ENCODE peak calls at places on chromosomes 2 and 18, in six cellular contexts. One of them, this sample, is unnamed.

GRCh38 chr2:172000696-172001361 is 1.1 kb downstream of the METAP1D start:
- DNase-seq in neural crest cell: no peak
- DNase-seq in activated gamma-delta T cell: no peak
- DNase-seq in HEK293T: no peak
- DNase-seq in Right ventricle myocardium inferior: no peak
- DNase-seq in stimulated activated CD4-positive, alpha-beta T cell treated with anti-CD3 and anti-CD28 coated beads, Interleukin-4, amount 100 ng/mL, for 4 hours: no peak
- DNase-seq in this sample: no peak

GRCh38 chr2:3729055-3729448 is 25.7 kb downstream of the DCDC2C start:
- DNase-seq in stimulated activated CD4-positive, alpha-beta T cell treated with anti-CD3 and anti-CD28 coated beads, Interleukin-4, amount 100 ng/mL, for 4 hours: no peak
- DNase-seq in neural crest cell: no peak
- DNase-seq in HEK293T: no peak
- DNase-seq in activated gamma-delta T cell: no peak
- DNase-seq in Right ventricle myocardium inferior: no peak
- DNase-seq in this sample: no peak

GRCh38 chr2:165016772-165017411 is 61.6 kb upstream of the SLC38A11 start:
- DNase-seq in stimulated activated CD4-positive, alpha-beta T cell treated with anti-CD3 and anti-CD28 coated beads, Interleukin-4, amount 100 ng/mL, for 4 hours: no peak
- DNase-seq in Right ventricle myocardium inferior: no peak
- DNase-seq in HEK293T: peak; percentile 59
- DNase-seq in neural crest cell: peak; percentile 36
- DNase-seq in activated gamma-delta T cell: no peak
- DNase-seq in this sample: peak; percentile 63

GRCh38 chr18:55688066-55688465 is 100.1 kb upstream of the TCF4 start:
- DNase-seq in neural crest cell: no peak
- DNase-seq in HEK293T: no peak
- DNase-seq in Right ventricle myocardium inferior: no peak
- DNase-seq in stimulated activated CD4-positive, alpha-beta T cell treated with anti-CD3 and anti-CD28 coated beads, Interleukin-4, amount 100 ng/mL, for 4 hours: no peak
- DNase-seq in activated gamma-delta T cell: no peak
- DNase-seq in this sample: no peak

GRCh38 chr2:144500567-144500966 is 19.4 kb downstream of the ZEB2 start:
- DNase-seq in Right ventricle myocardium inferior: no peak
- DNase-seq in HEK293T: no peak
- DNase-seq in neural crest cell: no peak
- DNase-seq in stimulated activated CD4-positive, alpha-beta T cell treated with anti-CD3 and anti-CD28 coated beads, Interleukin-4, amount 100 ng/mL, for 4 hours: no peak
- DNase-seq in activated gamma-delta T cell: no peak
- DNase-seq in this sample: no peak

GRCh38 chr2:121014876-121015275 is 270.1 kb downstream of the TFCP2L1 start:
- DNase-seq in neural crest cell: no peak
- DNase-seq in activated gamma-delta T cell: no peak
- DNase-seq in Right ventricle myocardium inferior: no peak
- DNase-seq in HEK293T: no peak
- DNase-seq in stimulated activated CD4-positive, alpha-beta T cell treated with anti-CD3 and anti-CD28 coated beads, Interleukin-4, amount 100 ng/mL, for 4 hours: no peak
- DNase-seq in this sample: no peak

GRCh38 chr2:218756599-218757377 is 25.2 kb upstream of the CYP27A1 start:
- DNase-seq in HEK293T: no peak
- DNase-seq in neural crest cell: no peak
- DNase-seq in activated gamma-delta T cell: no peak
- DNase-seq in stimulated activated CD4-positive, alpha-beta T cell treated with anti-CD3 and anti-CD28 coated beads, Interleukin-4, amount 100 ng/mL, for 4 hours: no peak
- DNase-seq in Right ventricle myocardium inferior: no peak
- DNase-seq in this sample: no peak

GRCh38 chr2:160125828-160126227 is 63.4 kb upstream of the PLA2R1 start:
- DNase-seq in activated gamma-delta T cell: no peak
- DNase-seq in neural crest cell: no peak
- DNase-seq in HEK293T: no peak
- DNase-seq in stimulated activated CD4-positive, alpha-beta T cell treated with anti-CD3 and anti-CD28 coated beads, Interleukin-4, amount 100 ng/mL, for 4 hours: no peak
- DNase-seq in Right ventricle myocardium inferior: no peak
- DNase-seq in this sample: no peak

GRCh38 chr2:226623587-226624368 is 175.8 kb downstream of the IRS1 start:
- DNase-seq in stimulated activated CD4-positive, alpha-beta T cell treated with anti-CD3 and anti-CD28 coated beads, Interleukin-4, amount 100 ng/mL, for 4 hours: no peak
- DNase-seq in activated gamma-delta T cell: no peak
- DNase-seq in HEK293T: no peak
- DNase-seq in neural crest cell: no peak
- DNase-seq in Right ventricle myocardium inferior: no peak
- DNase-seq in this sample: peak; percentile 50

GRCh38 chr18:34704823-34705222 is 5.3 kb upstream of the DTNA start:
- DNase-seq in stimulated activated CD4-positive, alpha-beta T cell treated with anti-CD3 and anti-CD28 coated beads, Interleukin-4, amount 100 ng/mL, for 4 hours: no peak
- DNase-seq in Right ventricle myocardium inferior: no peak
- DNase-seq in neural crest cell: no peak
- DNase-seq in activated gamma-delta T cell: no peak
- DNase-seq in HEK293T: no peak
- DNase-seq in this sample: no peak

GRCh38 chr2:227939271-227940027 is 68.0 kb downstream of the DAW1 start:
- DNase-seq in Right ventricle myocardium inferior: no peak
- DNase-seq in activated gamma-delta T cell: no peak
- DNase-seq in stimulated activated CD4-positive, alpha-beta T cell treated with anti-CD3 and anti-CD28 coated beads, Interleukin-4, amount 100 ng/mL, for 4 hours: no peak
- DNase-seq in neural crest cell: peak; percentile 24
- DNase-seq in HEK293T: peak; percentile 50
- DNase-seq in this sample: peak; percentile 8

GRCh38 chr2:107738268-107738667 is 88.4 kb upstream of the RGPD4 start:
- DNase-seq in stimulated activated CD4-positive, alpha-beta T cell treated with anti-CD3 and anti-CD28 coated beads, Interleukin-4, amount 100 ng/mL, for 4 hours: no peak
- DNase-seq in Right ventricle myocardium inferior: no peak
- DNase-seq in activated gamma-delta T cell: no peak
- DNase-seq in HEK293T: no peak
- DNase-seq in neural crest cell: no peak
- DNase-seq in this sample: no peak

GRCh38 chr2:150885774-150886386 is 375.8 kb downstream of the RBM43 start:
- DNase-seq in HEK293T: no peak
- DNase-seq in neural crest cell: no peak
- DNase-seq in Right ventricle myocardium inferior: no peak
- DNase-seq in stimulated activated CD4-positive, alpha-beta T cell treated with anti-CD3 and anti-CD28 coated beads, Interleukin-4, amount 100 ng/mL, for 4 hours: no peak
- DNase-seq in activated gamma-delta T cell: no peak
- DNase-seq in this sample: no peak